ENCODE peak calls at places on chromosomes 16 and 17, in eight cellular contexts. One of them, this sample, is unnamed. For H3K9me3 and H3K4me1, the result is how much of the 10 kb centered on the place peaks cover.

GRCh38 chr16:12752159-12752558 is 51.5 kb downstream of the CPPED1 start:
- DNase-seq in GM12878: no peak
- DNase-seq in ovary: no peak
- DNase-seq in NT2/D1: no peak
- DNase-seq in transverse colon: no peak
- DNase-seq in prostate gland: no peak
- DNase-seq in tibial artery: no peak
- DNase-seq in mammary epithelial cell: no peak
- DNase-seq in this sample: no peak

GRCh38 chr17:79541038-79541437 is 69.8 kb downstream of the RBFOX3 start:
- DNase-seq in GM12878: no peak
- DNase-seq in ovary: no peak
- DNase-seq in NT2/D1: no peak
- DNase-seq in transverse colon: no peak
- DNase-seq in prostate gland: no peak
- DNase-seq in tibial artery: no peak
- DNase-seq in mammary epithelial cell: no peak
- DNase-seq in this sample: no peak

GRCh38 chr17:79974786-79975497 is 60.7 kb downstream of the TBC1D16 start:
- DNase-seq in GM12878: no peak
- DNase-seq in ovary: peak
- DNase-seq in NT2/D1: no peak
- DNase-seq in transverse colon: no peak
- DNase-seq in prostate gland: no peak
- DNase-seq in tibial artery: no peak
- DNase-seq in mammary epithelial cell: no peak
- DNase-seq in this sample: no peak

GRCh38 chr17:31512104-31512740 is 120.7 kb downstream of the RAB11FIP4 start:
- DNase-seq in GM12878: no peak
- DNase-seq in ovary: no peak
- DNase-seq in NT2/D1: no peak
- DNase-seq in transverse colon: no peak
- DNase-seq in prostate gland: no peak
- DNase-seq in tibial artery: no peak
- DNase-seq in mammary epithelial cell: no peak
- DNase-seq in this sample: no peak

GRCh38 chr16:57941016-57941656 is 29.8 kb downstream of the CNGB1 start:
- DNase-seq in GM12878: no peak
- DNase-seq in ovary: no peak
- DNase-seq in NT2/D1: no peak
- DNase-seq in transverse colon: peak
- DNase-seq in prostate gland: peak
- DNase-seq in tibial artery: no peak
- DNase-seq in mammary epithelial cell: peak
- DNase-seq in this sample: no peak

GRCh38 chr17:1267471-1267947 is 2.7 kb upstream of the BHLHA9 start:
- DNase-seq in GM12878: no peak
- DNase-seq in ovary: peak
- DNase-seq in NT2/D1: no peak
- DNase-seq in transverse colon: no peak
- DNase-seq in prostate gland: no peak
- DNase-seq in tibial artery: peak
- DNase-seq in mammary epithelial cell: no peak
- DNase-seq in this sample: no peak

GRCh38 chr17:5868916-5869475 is 201.2 kb upstream of the WSCD1 start:
- DNase-seq in GM12878: no peak
- DNase-seq in ovary: no peak
- DNase-seq in NT2/D1: no peak
- DNase-seq in transverse colon: no peak
- DNase-seq in prostate gland: no peak
- DNase-seq in tibial artery: no peak
- DNase-seq in mammary epithelial cell: no peak
- DNase-seq in this sample: no peak

GRCh38 chr17:7241047-7241733 is 1.1 kb downstream of the GABARAP start:
- DNase-seq in GM12878: no peak
- DNase-seq in ovary: no peak
- DNase-seq in NT2/D1: no peak
- DNase-seq in transverse colon: no peak
- DNase-seq in prostate gland: no peak
- DNase-seq in tibial artery: no peak
- DNase-seq in mammary epithelial cell: no peak
- DNase-seq in this sample: no peak

GRCh38 chr17:9331512-9332163 is 244.0 kb downstream of the STX8 start:
- DNase-seq in GM12878: no peak
- DNase-seq in ovary: no peak
- DNase-seq in NT2/D1: no peak
- DNase-seq in transverse colon: no peak
- DNase-seq in prostate gland: no peak
- DNase-seq in tibial artery: no peak
- DNase-seq in mammary epithelial cell: no peak
- DNase-seq in this sample: no peak

GRCh38 chr16:85857406-85857805 is 41.6 kb upstream of the IRF8 start:
- DNase-seq in GM12878: no peak
- DNase-seq in ovary: no peak
- DNase-seq in NT2/D1: no peak
- DNase-seq in transverse colon: no peak
- DNase-seq in prostate gland: no peak
- DNase-seq in tibial artery: no peak
- DNase-seq in mammary epithelial cell: no peak
- DNase-seq in this sample: no peak

GRCh38 chr17:27544350-27545131 is 86.4 kb upstream of the LGALS9 start:
- DNase-seq in GM12878: peak
- DNase-seq in ovary: no peak
- DNase-seq in NT2/D1: no peak
- DNase-seq in transverse colon: no peak
- DNase-seq in prostate gland: no peak
- DNase-seq in tibial artery: no peak
- DNase-seq in mammary epithelial cell: peak
- DNase-seq in this sample: no peak

GRCh38 chr17:15309793-15310192 is 31.6 kb downstream of the TEKT3 start:
- DNase-seq in GM12878: no peak
- DNase-seq in ovary: no peak
- DNase-seq in NT2/D1: no peak
- DNase-seq in transverse colon: no peak
- DNase-seq in prostate gland: no peak
- DNase-seq in tibial artery: no peak
- DNase-seq in mammary epithelial cell: no peak
- DNase-seq in this sample: no peak

GRCh38 chr16:77946834-77947233 is 75.5 kb upstream of the CLEC3A start:
- DNase-seq in GM12878: no peak
- DNase-seq in ovary: no peak
- DNase-seq in NT2/D1: peak
- DNase-seq in transverse colon: no peak
- DNase-seq in prostate gland: no peak
- DNase-seq in tibial artery: no peak
- DNase-seq in mammary epithelial cell: no peak
- DNase-seq in this sample: no peak

GRCh38 chr17:77685881-77686486 is 272.5 kb upstream of the TNRC6C start:
- DNase-seq in GM12878: no peak
- DNase-seq in ovary: no peak
- DNase-seq in NT2/D1: no peak
- DNase-seq in transverse colon: no peak
- DNase-seq in prostate gland: no peak
- DNase-seq in tibial artery: no peak
- DNase-seq in mammary epithelial cell: no peak
- DNase-seq in this sample: no peak

GRCh38 chr17:49180303-49180702 is 30.1 kb downstream of the GNGT2 start:
- DNase-seq in GM12878: peak
- DNase-seq in ovary: no peak
- DNase-seq in NT2/D1: no peak
- DNase-seq in transverse colon: peak
- DNase-seq in prostate gland: peak
- DNase-seq in tibial artery: peak
- DNase-seq in mammary epithelial cell: no peak
- DNase-seq in this sample: no peak

GRCh38 chr16:4924593-4925378 is 12.2 kb downstream of the PPL start:
- DNase-seq in GM12878: no peak
- DNase-seq in ovary: no peak
- DNase-seq in NT2/D1: no peak
- DNase-seq in transverse colon: peak
- DNase-seq in prostate gland: peak
- DNase-seq in tibial artery: no peak
- DNase-seq in mammary epithelial cell: peak
- DNase-seq in this sample: peak

GRCh38 chr16:35363510-35363909 is 1904.1 kb downstream of the TP53TG3F start:
- DNase-seq in GM12878: no peak
- DNase-seq in ovary: no peak
- DNase-seq in NT2/D1: no peak
- DNase-seq in transverse colon: no peak
- DNase-seq in prostate gland: no peak
- DNase-seq in tibial artery: no peak
- DNase-seq in mammary epithelial cell: no peak
- DNase-seq in this sample: no peak
- H3K9me3 ChIP-seq in GM12878: under half
- H3K9me3 ChIP-seq in ovary: under half
- H3K9me3 ChIP-seq in NT2/D1: under half
- H3K9me3 ChIP-seq in transverse colon: under half
- H3K9me3 ChIP-seq in prostate gland: under half
- H3K9me3 ChIP-seq in tibial artery: under half
- H3K9me3 ChIP-seq in mammary epithelial cell: under half
- H3K9me3 ChIP-seq in this sample: under half

GRCh38 chr17:58528443-58528842 is 14.0 kb upstream of the MTMR4 start:
- DNase-seq in GM12878: no peak
- DNase-seq in ovary: no peak
- DNase-seq in NT2/D1: no peak
- DNase-seq in transverse colon: no peak
- DNase-seq in prostate gland: no peak
- DNase-seq in tibial artery: no peak
- DNase-seq in mammary epithelial cell: no peak
- DNase-seq in this sample: no peak

GRCh38 chr17:58521680-58522079 is 7.2 kb upstream of the MTMR4 start:
- DNase-seq in GM12878: no peak
- DNase-seq in ovary: no peak
- DNase-seq in NT2/D1: no peak
- DNase-seq in transverse colon: no peak
- DNase-seq in prostate gland: no peak
- DNase-seq in tibial artery: no peak
- DNase-seq in mammary epithelial cell: no peak
- DNase-seq in this sample: no peak

GRCh38 chr17:58527306-58527705 is 12.9 kb upstream of the MTMR4 start:
- DNase-seq in GM12878: no peak
- DNase-seq in ovary: no peak
- DNase-seq in NT2/D1: no peak
- DNase-seq in transverse colon: no peak
- DNase-seq in prostate gland: no peak
- DNase-seq in tibial artery: no peak
- DNase-seq in mammary epithelial cell: no peak
- DNase-seq in this sample: no peak

GRCh38 chr17:58527949-58528348 is 13.5 kb upstream of the MTMR4 start:
- DNase-seq in GM12878: no peak
- DNase-seq in ovary: no peak
- DNase-seq in NT2/D1: no peak
- DNase-seq in transverse colon: no peak
- DNase-seq in prostate gland: no peak
- DNase-seq in tibial artery: no peak
- DNase-seq in mammary epithelial cell: peak
- DNase-seq in this sample: no peak

GRCh38 chr17:58525239-58525638 is 10.8 kb upstream of the MTMR4 start:
- DNase-seq in GM12878: no peak
- DNase-seq in ovary: no peak
- DNase-seq in NT2/D1: no peak
- DNase-seq in transverse colon: peak
- DNase-seq in prostate gland: no peak
- DNase-seq in tibial artery: peak
- DNase-seq in mammary epithelial cell: peak
- DNase-seq in this sample: no peak
- H3K4me1 ChIP-seq in GM12878: under half
- H3K4me1 ChIP-seq in ovary: under half
- H3K4me1 ChIP-seq in NT2/D1: under half
- H3K4me1 ChIP-seq in transverse colon: under half
- H3K4me1 ChIP-seq in prostate gland: under half
- H3K4me1 ChIP-seq in tibial artery: half or more
- H3K4me1 ChIP-seq in mammary epithelial cell: under half
- H3K4me1 ChIP-seq in this sample: under half

DNA sequence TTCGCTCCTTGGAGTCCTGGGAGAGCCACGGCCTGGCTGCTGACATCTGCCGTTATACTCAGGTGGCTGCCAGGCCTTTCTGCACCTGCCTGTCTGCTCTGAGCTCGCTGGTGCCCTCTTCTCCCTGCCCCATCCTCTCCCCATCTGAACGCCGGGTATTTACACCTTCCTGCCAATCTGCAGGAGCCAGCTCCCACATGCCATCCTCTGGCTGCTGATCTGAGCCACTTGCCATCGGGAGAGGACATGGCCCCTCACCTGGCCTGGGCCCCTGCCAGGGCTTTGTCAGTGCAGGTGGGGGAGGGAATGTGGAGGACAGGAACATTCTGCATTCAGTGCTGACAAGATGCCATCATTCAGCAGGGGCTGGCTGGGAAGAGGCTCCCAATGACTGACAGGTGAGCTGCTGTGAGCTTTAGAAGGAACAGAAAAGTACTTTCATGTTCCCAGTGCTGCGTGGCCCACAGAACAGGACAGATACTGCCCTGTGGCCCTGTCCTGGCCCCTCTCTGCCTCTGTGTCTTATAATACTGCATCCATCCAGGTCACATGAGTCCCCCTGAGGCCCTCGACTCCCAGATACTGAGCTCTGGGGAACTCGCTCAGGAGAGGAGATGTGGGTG is 96.3 kb upstream of the ZNF469 start:
- DNase-seq in GM12878: no peak
- DNase-seq in ovary: no peak
- DNase-seq in NT2/D1: no peak
- DNase-seq in transverse colon: no peak
- DNase-seq in prostate gland: no peak
- DNase-seq in tibial artery: no peak
- DNase-seq in mammary epithelial cell: no peak
- DNase-seq in this sample: no peak
- H3K9me3 ChIP-seq in GM12878: under half
- H3K9me3 ChIP-seq in ovary: under half
- H3K9me3 ChIP-seq in NT2/D1: half or more
- H3K9me3 ChIP-seq in transverse colon: under half
- H3K9me3 ChIP-seq in prostate gland: under half
- H3K9me3 ChIP-seq in tibial artery: under half
- H3K9me3 ChIP-seq in mammary epithelial cell: under half
- H3K9me3 ChIP-seq in this sample: under half

DNA sequence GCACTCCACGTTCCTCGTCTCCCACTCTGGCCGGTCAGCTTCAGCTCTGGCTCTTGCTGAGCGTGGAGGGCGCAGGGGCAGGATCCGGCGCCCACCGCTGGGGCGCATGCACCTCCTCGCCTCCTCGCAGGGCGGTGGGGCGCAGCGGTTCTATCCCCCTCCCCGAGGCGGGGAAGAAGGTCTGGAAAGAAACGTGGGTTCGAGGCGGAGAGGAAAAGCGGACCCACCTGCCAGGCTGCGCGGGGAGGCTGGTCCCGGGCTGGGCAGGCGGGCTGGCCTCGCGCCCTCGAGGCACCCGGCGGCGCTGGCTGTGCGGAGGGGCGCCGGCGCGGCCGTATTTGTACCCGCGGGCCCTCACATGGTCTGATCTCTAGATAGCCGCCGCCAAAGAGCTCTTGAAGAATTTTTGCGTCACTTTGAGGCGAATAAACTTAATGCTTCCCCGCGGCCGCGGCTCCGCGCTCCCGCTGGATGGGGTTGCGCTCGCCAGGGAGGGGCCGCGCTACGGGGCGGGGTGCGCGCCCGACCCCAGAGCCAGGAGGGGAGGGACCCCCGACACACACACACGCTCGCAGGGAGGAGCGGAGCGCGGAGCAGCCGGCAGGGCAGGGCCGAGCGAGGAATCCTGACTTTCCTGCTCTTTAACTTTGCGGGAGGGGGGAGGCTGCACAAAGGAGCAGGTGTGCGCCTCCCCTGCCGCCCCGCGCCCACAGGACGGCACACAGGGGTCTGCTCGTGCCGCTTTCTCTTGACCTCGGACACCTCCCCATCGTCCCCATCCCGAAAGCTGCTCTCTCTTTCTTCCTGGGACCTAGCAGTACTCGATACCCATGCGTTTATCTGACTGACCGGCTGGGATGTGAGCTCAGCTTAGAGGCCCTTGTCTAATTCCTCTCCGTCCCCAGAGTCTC is at the start of gene SLC6A4:
- DNase-seq in GM12878: no peak
- DNase-seq in ovary: no peak
- DNase-seq in NT2/D1: no peak
- DNase-seq in transverse colon: no peak
- DNase-seq in prostate gland: no peak
- DNase-seq in tibial artery: no peak
- DNase-seq in mammary epithelial cell: peak
- DNase-seq in this sample: no peak
- H3K4me1 ChIP-seq in GM12878: under half
- H3K4me1 ChIP-seq in ovary: under half
- H3K4me1 ChIP-seq in NT2/D1: under half
- H3K4me1 ChIP-seq in transverse colon: under half
- H3K4me1 ChIP-seq in prostate gland: under half
- H3K4me1 ChIP-seq in tibial artery: under half
- H3K4me1 ChIP-seq in mammary epithelial cell: under half
- H3K4me1 ChIP-seq in this sample: under half

This sample was measured in keratinocyte.